ENCODE peak calls at places on chromosomes 7 and 10, in nine cellular contexts. One of them, this sample, is unnamed.

GRCh38 chr7:106730021-106730420 is 69.1 kb upstream of the CCDC71L start:
- DNase-seq in AG10803: no peak
- DNase-seq in mucosa of descending colon: no peak
- DNase-seq in fibroblast of lung: no peak
- DNase-seq in tibial artery: no peak
- DNase-seq in cardiac fibroblast: no peak
- DNase-seq in OCI-LY7: no peak
- DNase-seq in GM06990: no peak
- DNase-seq in RWPE1: no peak
- DNase-seq in this sample: no peak

GRCh38 chr7:100763556-100764140 is 30.3 kb downstream of the ZAN start:
- DNase-seq in AG10803: no peak
- DNase-seq in mucosa of descending colon: no peak
- DNase-seq in fibroblast of lung: no peak
- DNase-seq in tibial artery: no peak
- DNase-seq in cardiac fibroblast: no peak
- DNase-seq in OCI-LY7: no peak
- DNase-seq in GM06990: no peak
- DNase-seq in RWPE1: peak; percentile 49
- DNase-seq in this sample: no peak

GRCh38 chr7:123809471-123809870 is 35.5 kb upstream of the HYAL4 start:
- DNase-seq in AG10803: no peak
- DNase-seq in mucosa of descending colon: no peak
- DNase-seq in fibroblast of lung: no peak
- DNase-seq in tibial artery: no peak
- DNase-seq in cardiac fibroblast: no peak
- DNase-seq in OCI-LY7: no peak
- DNase-seq in GM06990: no peak
- DNase-seq in RWPE1: no peak
- DNase-seq in this sample: no peak

GRCh38 chr10:120824864-120825263 is 26.3 kb upstream of the WDR11 start:
- DNase-seq in AG10803: peak; percentile 4
- DNase-seq in mucosa of descending colon: no peak
- DNase-seq in fibroblast of lung: no peak
- DNase-seq in tibial artery: no peak
- DNase-seq in cardiac fibroblast: peak; percentile 4
- DNase-seq in OCI-LY7: peak; percentile 29
- DNase-seq in GM06990: no peak
- DNase-seq in RWPE1: peak; percentile 14
- DNase-seq in this sample: no peak

GRCh38 chr7:2253525-2254244 is 11.7 kb downstream of the NUDT1 start:
- DNase-seq in AG10803: no peak
- DNase-seq in mucosa of descending colon: no peak
- DNase-seq in fibroblast of lung: no peak
- DNase-seq in tibial artery: no peak
- DNase-seq in cardiac fibroblast: no peak
- DNase-seq in OCI-LY7: no peak
- DNase-seq in GM06990: no peak
- DNase-seq in RWPE1: no peak
- DNase-seq in this sample: no peak

GRCh38 chr7:84674236-84674913 is 479.8 kb upstream of the SEMA3A start:
- DNase-seq in AG10803: peak; percentile 47
- DNase-seq in mucosa of descending colon: no peak
- DNase-seq in fibroblast of lung: peak; percentile 11
- DNase-seq in tibial artery: no peak
- DNase-seq in cardiac fibroblast: peak; percentile 50
- DNase-seq in OCI-LY7: no peak
- DNase-seq in GM06990: no peak
- DNase-seq in RWPE1: peak; percentile 20
- DNase-seq in this sample: no peak

GRCh38 chr7:132485600-132486594 is 90.4 kb downstream of the PLXNA4 start:
- DNase-seq in AG10803: no peak
- DNase-seq in mucosa of descending colon: no peak
- DNase-seq in fibroblast of lung: peak; percentile 17
- DNase-seq in tibial artery: peak; percentile 68
- DNase-seq in cardiac fibroblast: peak; percentile 2
- DNase-seq in OCI-LY7: no peak
- DNase-seq in GM06990: no peak
- DNase-seq in RWPE1: no peak
- DNase-seq in this sample: peak; percentile 40

GRCh38 chr10:118259288-118259906 is 82.7 kb downstream of the FAM204A start:
- DNase-seq in AG10803: peak; percentile 52
- DNase-seq in mucosa of descending colon: peak; percentile 56
- DNase-seq in fibroblast of lung: peak; percentile 15
- DNase-seq in tibial artery: no peak
- DNase-seq in cardiac fibroblast: peak; percentile 20
- DNase-seq in OCI-LY7: peak; percentile 32
- DNase-seq in GM06990: no peak
- DNase-seq in RWPE1: peak; percentile 50
- DNase-seq in this sample: no peak

GRCh38 chr10:129662386-129662785 is 195.3 kb downstream of the MGMT start:
- DNase-seq in AG10803: peak; percentile 10
- DNase-seq in mucosa of descending colon: no peak
- DNase-seq in fibroblast of lung: no peak
- DNase-seq in tibial artery: no peak
- DNase-seq in cardiac fibroblast: no peak
- DNase-seq in OCI-LY7: no peak
- DNase-seq in GM06990: no peak
- DNase-seq in RWPE1: no peak
- DNase-seq in this sample: no peak

GRCh38 chr10:92110039-92110794 is 180.7 kb downstream of the CPEB3 start:
- DNase-seq in AG10803: peak; percentile 50
- DNase-seq in mucosa of descending colon: no peak
- DNase-seq in fibroblast of lung: peak; percentile 51
- DNase-seq in tibial artery: no peak
- DNase-seq in cardiac fibroblast: peak; percentile 48
- DNase-seq in OCI-LY7: no peak
- DNase-seq in GM06990: no peak
- DNase-seq in RWPE1: no peak
- DNase-seq in this sample: no peak

GRCh38 chr10:35445150-35445884 is 109.0 kb downstream of the CCNY start:
- DNase-seq in AG10803: no peak
- DNase-seq in mucosa of descending colon: no peak
- DNase-seq in fibroblast of lung: no peak
- DNase-seq in tibial artery: no peak
- DNase-seq in cardiac fibroblast: no peak
- DNase-seq in OCI-LY7: no peak
- DNase-seq in GM06990: no peak
- DNase-seq in RWPE1: no peak
- DNase-seq in this sample: no peak

GRCh38 chr10:60282771-60283353 is 106.8 kb downstream of the ANK3 start:
- DNase-seq in AG10803: peak; percentile 70
- DNase-seq in mucosa of descending colon: no peak
- DNase-seq in fibroblast of lung: peak; percentile 25
- DNase-seq in tibial artery: peak; percentile 24
- DNase-seq in cardiac fibroblast: peak; percentile 91
- DNase-seq in OCI-LY7: peak; percentile 8
- DNase-seq in GM06990: peak; percentile 3
- DNase-seq in RWPE1: peak; percentile 19
- DNase-seq in this sample: no peak

GRCh38 chr10:11782793-11783557 is 40.2 kb upstream of the PROSER2 start:
- DNase-seq in AG10803: peak; percentile 53
- DNase-seq in mucosa of descending colon: no peak
- DNase-seq in fibroblast of lung: peak; percentile 70
- DNase-seq in tibial artery: no peak
- DNase-seq in cardiac fibroblast: peak; percentile 77
- DNase-seq in OCI-LY7: peak; percentile 75
- DNase-seq in GM06990: no peak
- DNase-seq in RWPE1: peak; percentile 70
- DNase-seq in this sample: no peak

GRCh38 chr7:134959810-134960209 is 26.5 kb upstream of the AGBL3 start:
- DNase-seq in AG10803: no peak
- DNase-seq in mucosa of descending colon: no peak
- DNase-seq in fibroblast of lung: no peak
- DNase-seq in tibial artery: no peak
- DNase-seq in cardiac fibroblast: no peak
- DNase-seq in OCI-LY7: no peak
- DNase-seq in GM06990: no peak
- DNase-seq in RWPE1: no peak
- DNase-seq in this sample: no peak

DNA sequence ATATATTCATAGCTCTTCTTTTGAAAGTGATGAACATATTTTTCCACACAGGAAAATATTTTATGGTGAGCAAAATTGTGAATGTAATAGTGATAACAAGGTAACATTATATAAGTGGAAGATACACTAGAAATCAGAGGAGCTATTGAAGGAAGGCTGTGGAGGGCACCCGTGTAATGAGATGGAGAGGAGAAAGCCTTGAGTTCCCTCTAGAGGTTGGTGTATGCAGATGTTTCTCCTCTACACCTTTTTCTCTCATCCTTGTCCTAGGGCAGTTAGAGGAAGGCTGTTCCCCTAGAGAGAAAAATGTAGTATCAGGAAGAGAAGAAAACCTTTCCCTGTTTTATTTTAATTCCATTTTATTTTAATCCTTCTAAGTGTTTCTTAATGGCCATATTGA is 54.6 kb upstream of the NRG3 start:
- DNase-seq in AG10803: no peak
- DNase-seq in mucosa of descending colon: no peak
- DNase-seq in fibroblast of lung: no peak
- DNase-seq in tibial artery: no peak
- DNase-seq in cardiac fibroblast: peak; percentile 46
- DNase-seq in OCI-LY7: no peak
- DNase-seq in GM06990: no peak
- DNase-seq in RWPE1: no peak
- DNase-seq in this sample: no peak
- TF ChIP-seq CTCF in AG10803: no peak
- TF ChIP-seq CTCF in mucosa of descending colon: no peak
- TF ChIP-seq CTCF in fibroblast of lung: no peak
- TF ChIP-seq CTCF in tibial artery: no peak
- TF ChIP-seq CTCF in cardiac fibroblast: peak; percentile 38
- TF ChIP-seq CTCF in OCI-LY7: peak; percentile 43
- TF ChIP-seq CTCF in GM06990: no peak
- TF ChIP-seq CTCF in RWPE1: peak; percentile 9
- TF ChIP-seq CTCF in this sample: no peak

GRCh38 chr7:45582868-45583277 is 8.7 kb downstream of the ADCY1 start:
- DNase-seq in AG10803: no peak
- DNase-seq in mucosa of descending colon: no peak
- DNase-seq in fibroblast of lung: no peak
- DNase-seq in tibial artery: no peak
- DNase-seq in cardiac fibroblast: no peak
- DNase-seq in OCI-LY7: no peak
- DNase-seq in GM06990: no peak
- DNase-seq in RWPE1: no peak
- DNase-seq in this sample: no peak

GRCh38 chr7:45582136-45582742 is 8.1 kb downstream of the ADCY1 start:
- DNase-seq in AG10803: no peak
- DNase-seq in mucosa of descending colon: no peak
- DNase-seq in fibroblast of lung: no peak
- DNase-seq in tibial artery: no peak
- DNase-seq in cardiac fibroblast: no peak
- DNase-seq in OCI-LY7: no peak
- DNase-seq in GM06990: no peak
- DNase-seq in RWPE1: no peak
- DNase-seq in this sample: no peak

GRCh38 chr7:45585628-45586027 is 11.5 kb downstream of the ADCY1 start:
- DNase-seq in AG10803: no peak
- DNase-seq in mucosa of descending colon: no peak
- DNase-seq in fibroblast of lung: no peak
- DNase-seq in tibial artery: no peak
- DNase-seq in cardiac fibroblast: no peak
- DNase-seq in OCI-LY7: no peak
- DNase-seq in GM06990: no peak
- DNase-seq in RWPE1: no peak
- DNase-seq in this sample: no peak

GRCh38 chr7:45583296-45583695 is 9.1 kb downstream of the ADCY1 start:
- DNase-seq in AG10803: no peak
- DNase-seq in mucosa of descending colon: no peak
- DNase-seq in fibroblast of lung: no peak
- DNase-seq in tibial artery: no peak
- DNase-seq in cardiac fibroblast: no peak
- DNase-seq in OCI-LY7: no peak
- DNase-seq in GM06990: no peak
- DNase-seq in RWPE1: no peak
- DNase-seq in this sample: no peak

GRCh38 chr7:45584261-45585210 is 10.4 kb downstream of the ADCY1 start:
- DNase-seq in AG10803: no peak
- DNase-seq in mucosa of descending colon: no peak
- DNase-seq in fibroblast of lung: no peak
- DNase-seq in tibial artery: no peak
- DNase-seq in cardiac fibroblast: no peak
- DNase-seq in OCI-LY7: no peak
- DNase-seq in GM06990: no peak
- DNase-seq in RWPE1: no peak
- DNase-seq in this sample: no peak
- TF ChIP-seq CTCF in AG10803: no peak
- TF ChIP-seq CTCF in mucosa of descending colon: no peak
- TF ChIP-seq CTCF in fibroblast of lung: no peak
- TF ChIP-seq CTCF in tibial artery: no peak
- TF ChIP-seq CTCF in cardiac fibroblast: no peak
- TF ChIP-seq CTCF in OCI-LY7: no peak
- TF ChIP-seq CTCF in GM06990: peak; percentile 19
- TF ChIP-seq CTCF in RWPE1: no peak
- TF ChIP-seq CTCF in this sample: no peak

GRCh38 chr10:93541402-93542357 is 24.8 kb upstream of the FFAR4 start:
- DNase-seq in AG10803: peak; percentile 29
- DNase-seq in mucosa of descending colon: peak; percentile 79
- DNase-seq in fibroblast of lung: peak; percentile 51
- DNase-seq in tibial artery: no peak
- DNase-seq in cardiac fibroblast: peak; percentile 65
- DNase-seq in OCI-LY7: peak; percentile 16
- DNase-seq in GM06990: no peak
- DNase-seq in RWPE1: peak; percentile 36
- DNase-seq in this sample: peak; percentile 41

GRCh38 chr10:93547522-93547921 is 18.9 kb upstream of the FFAR4 start:
- DNase-seq in AG10803: no peak
- DNase-seq in mucosa of descending colon: no peak
- DNase-seq in fibroblast of lung: no peak
- DNase-seq in tibial artery: no peak
- DNase-seq in cardiac fibroblast: no peak
- DNase-seq in OCI-LY7: no peak
- DNase-seq in GM06990: no peak
- DNase-seq in RWPE1: no peak
- DNase-seq in this sample: no peak

GRCh38 chr10:93542358-93542791 is 24.1 kb upstream of the FFAR4 start:
- DNase-seq in AG10803: peak; percentile 34
- DNase-seq in mucosa of descending colon: peak; percentile 85
- DNase-seq in fibroblast of lung: peak; percentile 39
- DNase-seq in tibial artery: no peak
- DNase-seq in cardiac fibroblast: peak; percentile 38
- DNase-seq in OCI-LY7: no peak
- DNase-seq in GM06990: no peak
- DNase-seq in RWPE1: no peak
- DNase-seq in this sample: peak; percentile 71
- TF ChIP-seq CTCF in AG10803: no peak
- TF ChIP-seq CTCF in mucosa of descending colon: no peak
- TF ChIP-seq CTCF in fibroblast of lung: no peak
- TF ChIP-seq CTCF in tibial artery: no peak
- TF ChIP-seq CTCF in cardiac fibroblast: no peak
- TF ChIP-seq CTCF in OCI-LY7: peak; percentile 11
- TF ChIP-seq CTCF in GM06990: no peak
- TF ChIP-seq CTCF in RWPE1: no peak
- TF ChIP-seq CTCF in this sample: peak; percentile 5

DNA sequence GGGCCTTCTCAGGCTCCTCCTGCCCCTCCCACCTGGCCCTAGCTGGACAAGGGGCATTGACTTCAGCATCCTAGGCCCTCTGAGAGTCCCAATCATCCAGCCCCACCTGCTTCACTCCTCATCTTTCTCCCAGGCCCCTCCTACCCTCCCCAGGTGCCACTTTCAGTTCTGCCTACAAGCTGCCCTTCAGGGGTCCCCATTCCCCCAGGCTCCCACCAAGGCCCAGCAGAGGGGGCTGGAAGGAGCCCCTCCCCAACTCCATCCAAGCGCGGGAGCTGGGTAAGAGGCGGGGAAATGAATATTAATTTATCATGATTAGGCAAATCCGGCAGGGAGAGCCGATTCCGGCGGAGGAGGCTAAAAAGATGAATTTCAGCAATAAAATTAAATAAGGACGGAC is 14.2 kb downstream of the POLL start:
- DNase-seq in AG10803: no peak
- DNase-seq in mucosa of descending colon: no peak
- DNase-seq in fibroblast of lung: no peak
- DNase-seq in tibial artery: no peak
- DNase-seq in cardiac fibroblast: no peak
- DNase-seq in OCI-LY7: no peak
- DNase-seq in GM06990: no peak
- DNase-seq in RWPE1: no peak
- DNase-seq in this sample: no peak
- TF ChIP-seq CTCF in AG10803: no peak
- TF ChIP-seq CTCF in mucosa of descending colon: no peak
- TF ChIP-seq CTCF in fibroblast of lung: no peak
- TF ChIP-seq CTCF in tibial artery: no peak
- TF ChIP-seq CTCF in cardiac fibroblast: no peak
- TF ChIP-seq CTCF in OCI-LY7: no peak
- TF ChIP-seq CTCF in GM06990: no peak
- TF ChIP-seq CTCF in RWPE1: no peak
- TF ChIP-seq CTCF in this sample: no peak